ENCODE peak calls at places on chromosomes 3 and 15, in seven cellular contexts. T is activated effector memory CD4-positive, alpha-beta T cell treated with Interleukin-2 at 50 U/mL for 16 hours; A is thyroid gland; M is activated T-cell treated with anti-CD3 and anti-CD28 coated beads for 1 hour; W is stimulated activated CD8-positive, alpha-beta memory T cell treated with anti-CD3 and anti-CD28 coated beads, Interleukin-7, amount 100 ng/mL, for 1 hour; V is NCI-H1092; S is CD8-positive, alpha-beta memory T cell. X is an unnamed sample.

GRCh38 chr15:62834686-62835279 is 207.8 kb upstream of the TPM1 start:
- DNase-seq in A (no peak), S (no peak), T (no peak), W (no peak), M (no peak), V (no peak), X (no peak)

GRCh38 chr15:57649138-57649537 is 57.4 kb upstream of the POLR2M start:
- DNase-seq in T (no peak), M (no peak), A (no peak), S (no peak), W (no peak), V (no peak), X (no peak)

GRCh38 chr3:11498646-11499045 is 145.1 kb downstream of the VGLL4 start:
- DNase-seq in V (peak), T (no peak), W (no peak), M (no peak), S (no peak), A (peak), X (no peak)

GRCh38 chr3:108818404-108818803 is 4.2 kb upstream of the TRAT1 start:
- DNase-seq in T (peak), M (peak), W (peak), S (peak), V (no peak), A (peak), X (no peak)

GRCh38 chr3:130699765-130700164 is 46.9 kb downstream of the PIK3R4 start:
- DNase-seq in T (no peak), S (no peak), V (no peak), A (no peak), M (no peak), W (no peak), X (no peak)

GRCh38 chr3:24508423-24508839 is 13.8 kb upstream of the THRB start:
- DNase-seq in S (no peak), W (no peak), T (no peak), V (no peak), A (no peak), M (no peak), X (no peak)

GRCh38 chr3:45412731-45413130 is 24.4 kb downstream of the LARS2 start:
- DNase-seq in M (no peak), S (no peak), T (no peak), W (no peak), A (no peak), V (no peak), X (no peak)

GRCh38 chr15:44148580-44148979 is 46.5 kb downstream of the FRMD5 start:
- DNase-seq in T (no peak), W (no peak), V (no peak), M (no peak), A (no peak), S (no peak), X (no peak)

GRCh38 chr3:38126121-38126892 is 10.6 kb downstream of the ACAA1 start:
- DNase-seq in W (no peak), V (no peak), M (no peak), T (no peak), A (no peak), S (no peak), X (no peak)

GRCh38 chr3:38281895-38282686 is at the start of gene SLC22A14:
- DNase-seq in S (no peak), V (no peak), M (no peak), A (no peak), W (no peak), T (no peak), X (no peak)

GRCh38 chr3:108012304-108012703 is 78.5 kb downstream of the CD47 start:
- DNase-seq in M (no peak), A (no peak), T (no peak), S (no peak), W (no peak), V (no peak), X (no peak)